ENCODE peak calls at places on chromosomes 4 and X, in five cellular contexts. J, Q, M, G and H are unnamed samples.

GRCh38 chr4:99645036-99645435 is 12.6 kb downstream of the C4orf54 start:
- DNase-seq in J (no peak), M (peak; percentile 32), Q (no peak), G (no peak), H (peak; percentile 57)

GRCh38 chr4:153852501-153852900 is 63.6 kb upstream of the SFRP2 start:
- DNase-seq in G (no peak), Q (no peak), M (no peak), J (no peak), H (no peak)

GRCh38 chr4:123599920-123600394 is 203.4 kb downstream of the SPRY1 start:
- DNase-seq in Q (peak; percentile 60), J (peak; percentile 5), G (peak; percentile 51), M (peak; percentile 35), H (peak; percentile 93)

GRCh38 chr4:110963621-110964020 is 340.7 kb upstream of the PITX2 start:
- DNase-seq in Q (no peak), M (no peak), G (no peak), J (no peak), H (no peak)

GRCh38 chr4:5827108-5828004 is 65.5 kb downstream of the CRMP1 start:
- DNase-seq in G (no peak), Q (no peak), M (no peak), J (peak; percentile 13), H (no peak)

GRCh38 chr4:7929530-7929951 is 10.1 kb downstream of the AFAP1 start:
- DNase-seq in M (no peak), G (no peak), J (no peak), Q (peak; percentile 69), H (peak; percentile 85)

GRCh38 chr4:171288816-171289432 is 524.3 kb upstream of the GALNTL6 start:
- DNase-seq in J (no peak), Q (no peak), G (no peak), M (no peak), H (no peak)

GRCh38 chr4:111018231-111018630 is 395.4 kb upstream of the PITX2 start:
- DNase-seq in Q (no peak), J (no peak), M (no peak), G (no peak), H (no peak)

DNA sequence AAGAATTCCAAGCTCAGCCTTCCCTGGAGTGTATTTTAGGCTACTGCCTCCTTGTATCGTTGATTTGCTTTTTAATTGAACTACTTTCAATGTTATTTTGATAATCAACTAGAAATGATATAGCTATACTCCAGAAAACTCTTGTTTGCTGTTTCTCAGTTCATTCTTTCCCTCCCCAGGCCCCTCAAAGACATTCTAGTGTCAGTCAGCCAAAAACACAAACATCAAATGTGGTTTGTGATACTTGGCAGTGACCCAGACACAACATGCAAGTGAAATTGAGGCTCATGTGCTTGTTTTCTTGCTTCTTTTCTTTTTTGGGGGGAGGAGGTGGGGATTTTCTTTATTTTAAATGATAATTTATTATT is 7.6 kb downstream of the FAT4 start:
- DNase-seq in Q (no peak), G (no peak), M (no peak), J (peak; percentile 35), H (no peak)
- H3K4me1 ChIP-seq in Q (peaks cover 4% of the 10 kb centered on the region), G (no peaks in the 10 kb centered on the region), M (peaks cover 3% of the 10 kb centered on the region), J (peaks cover 6% of the 10 kb centered on the region), H (no peaks in the 10 kb centered on the region)

GRCh38 chr4:76780781-76781697 is 116.9 kb downstream of the SOWAHB start:
- DNase-seq in Q (no peak), J (no peak), M (no peak), G (no peak), H (no peak)

GRCh38 chr4:76782837-76783236 is 115.1 kb downstream of the SOWAHB start:
- DNase-seq in J (peak; percentile 85), M (no peak), G (no peak), Q (no peak), H (peak; percentile 84)

GRCh38 chr4:76781698-76782595 is 116.0 kb downstream of the SOWAHB start:
- DNase-seq in G (no peak), M (no peak), J (peak; percentile 98), Q (peak; percentile 47), H (peak; percentile 72)

GRCh38 chr4:76784237-76784636 is 113.7 kb downstream of the SOWAHB start:
- DNase-seq in Q (peak; percentile 53), M (no peak), J (no peak), G (no peak), H (peak; percentile 73)

GRCh38 chr4:76783836-76784235 is 114.1 kb downstream of the SOWAHB start:
- DNase-seq in J (no peak), Q (peak; percentile 26), G (no peak), M (no peak), H (peak; percentile 59)
- H3K23ac ChIP-seq in J (peak overlapping the region; percentile 80), Q (no peak overlapping the region), G (no peak overlapping the region), M (no peak overlapping the region), H (no peak overlapping the region)

DNA sequence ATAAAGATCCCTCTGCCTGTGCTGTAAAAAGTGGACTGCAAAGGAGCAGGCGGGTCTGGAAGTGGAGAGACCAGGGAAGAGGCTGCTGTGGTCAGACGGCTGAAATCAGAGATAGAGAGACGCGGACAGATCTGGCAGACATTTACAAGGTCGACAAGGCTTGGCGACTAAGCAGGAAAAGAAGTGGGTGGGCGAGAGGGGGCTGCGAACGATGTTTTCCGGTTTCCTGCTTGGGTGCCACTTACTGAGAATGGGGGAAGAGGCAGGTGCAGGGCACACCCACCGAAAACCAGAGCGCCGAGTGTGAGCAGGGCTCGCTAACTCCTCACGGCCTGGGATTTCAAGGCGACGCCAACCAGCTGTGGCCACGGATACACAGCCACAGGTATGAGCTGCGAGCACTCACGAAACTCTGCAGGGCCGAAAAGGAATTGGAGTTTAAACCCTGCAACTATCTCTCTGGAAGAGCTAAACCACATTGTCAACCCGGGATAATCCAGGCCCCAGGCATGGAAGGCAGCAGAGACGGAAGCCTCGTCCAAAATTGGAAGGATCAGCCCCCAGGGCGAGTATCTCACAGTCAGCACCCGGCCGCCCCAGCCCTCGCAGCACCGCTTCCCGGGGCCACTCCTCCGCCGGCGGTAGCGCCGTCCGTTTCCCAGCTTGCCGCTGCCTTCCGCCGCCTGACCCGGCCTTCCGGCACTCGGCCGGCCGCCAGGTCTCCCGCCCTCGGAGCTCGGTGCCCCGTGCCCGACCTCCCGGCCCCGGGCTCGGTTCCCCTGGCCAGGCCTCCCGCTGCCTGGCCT is 824 bp downstream of the CASP3 start:
- DNase-seq in Q (peak; percentile 43), G (peak; percentile 58), M (peak; percentile 41), J (peak; percentile 33), H (peak; percentile 68)
- H3K4me1 ChIP-seq in Q (peaks cover 16% of the 10 kb centered on the region), G (peaks cover 14% of the 10 kb centered on the region), M (peaks cover 10% of the 10 kb centered on the region), J (peaks cover 8% of the 10 kb centered on the region), H (peaks cover 10% of the 10 kb centered on the region)

DNA sequence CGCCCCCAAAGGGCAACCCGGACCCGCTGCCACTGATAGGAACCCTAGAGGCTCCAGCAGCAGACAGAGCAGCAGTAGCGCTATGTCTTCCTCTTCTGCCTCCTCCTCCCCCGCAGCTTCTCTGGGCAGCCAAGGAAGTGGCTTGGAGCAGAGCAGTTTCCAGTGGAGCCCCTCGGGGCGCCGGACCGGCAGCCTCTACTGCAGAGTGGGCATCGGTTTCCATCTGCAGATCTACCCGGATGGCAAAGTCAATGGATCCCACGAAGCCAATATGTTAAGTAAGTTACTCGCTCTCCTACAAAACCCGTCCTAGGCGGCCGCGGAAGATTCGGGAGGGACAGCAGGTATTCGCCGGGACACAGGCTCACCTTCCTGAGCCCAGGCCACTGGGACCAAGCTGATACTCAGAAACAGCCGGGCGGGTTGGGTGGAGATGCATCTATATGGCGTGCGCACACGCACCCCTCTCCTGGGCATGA is 477 bp downstream of the FGF5 start:
- DNase-seq in M (no peak), Q (peak; percentile 68), J (peak; percentile 59), G (no peak), H (peak; percentile 50)
- H3K23ac ChIP-seq in M (peak overlapping the region; percentile 70), Q (no peak overlapping the region), J (peak overlapping the region; percentile 76), G (no peak overlapping the region), H (no peak overlapping the region)

GRCh38 chrX:19683817-19684216 is 168.5 kb upstream of the MAP3K15 start:
- DNase-seq in M (no peak), Q (no peak), J (no peak), G (no peak), H (no peak)
- H3K4me1 ChIP-seq in M (peaks cover 1% of the 10 kb centered on the region), Q (no peaks in the 10 kb centered on the region), J (peaks cover 8% of the 10 kb centered on the region), G (peaks cover 2% of the 10 kb centered on the region), H (no peaks in the 10 kb centered on the region)

DNA sequence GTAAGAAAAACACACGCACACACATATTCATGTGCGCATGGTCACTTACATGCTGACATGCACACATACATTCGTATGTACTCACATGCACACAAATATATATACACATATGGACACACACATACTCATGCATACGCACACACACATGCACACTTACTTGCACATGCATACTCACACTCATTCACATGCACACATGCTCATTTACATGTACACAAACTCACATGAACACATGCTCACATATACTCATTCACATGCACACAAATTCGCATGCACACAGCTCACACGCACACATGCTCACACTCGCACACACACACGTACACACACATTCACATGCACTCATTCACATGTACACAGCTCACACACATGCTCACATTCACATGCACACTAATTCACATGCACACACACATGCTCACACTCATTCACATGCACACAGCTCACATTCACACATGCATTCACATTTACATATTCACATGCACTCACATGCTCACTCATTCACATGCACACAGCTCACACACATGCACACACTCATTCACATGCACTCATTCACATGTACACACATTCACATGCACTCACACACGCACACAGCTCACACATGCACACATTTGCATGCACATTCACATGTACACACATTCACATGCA is 276.1 kb downstream of the DHRSX start:
- DNase-seq in J (no peak), G (no peak), M (no peak), Q (no peak), H (no peak)
- H3K23ac ChIP-seq in J (no peak overlapping the region), G (peak overlapping the region; percentile 62), M (peak overlapping the region; percentile 76), Q (no peak overlapping the region), H (no peak overlapping the region)